ENCODE peak calls at places on chromosomes 4 and X, in six cellular contexts. T is bronchial epithelial cell, E is foreskin fibroblast, H is cardiac fibroblast, B is neural crest cell, M is heart left ventricle. Y is an unnamed sample.

GRCh38 chrX:130413415-130413814 is 11.6 kb downstream of the RBMX2 start:
- DNase-seq in B (no peak), E (peak), T (no peak), H (peak), M (no peak), Y (no peak)

GRCh38 chr4:67236793-67237192 is 308.5 kb downstream of the CENPC start:
- DNase-seq in E (no peak), M (no peak), H (no peak), B (no peak), T (no peak), Y (no peak)

GRCh38 chr4:110609044-110609750 is 13.7 kb downstream of the PITX2 start:
- DNase-seq in M (no peak), B (no peak), H (no peak), E (no peak), T (no peak), Y (no peak)

GRCh38 chr4:152394786-152395185 is 141.1 kb downstream of the FBXW7 start:
- DNase-seq in M (no peak), B (no peak), E (no peak), T (peak), H (no peak), Y (no peak)

GRCh38 chrX:86604620-86605019 is 456.4 kb downstream of the DACH2 start:
- DNase-seq in B (no peak), T (peak), H (no peak), E (no peak), M (no peak), Y (no peak)

GRCh38 chrX:130523460-130524394 is 121.9 kb downstream of the RBMX2 start:
- DNase-seq in E (peak), B (peak), H (peak), T (peak), M (peak), Y (peak)

GRCh38 chr4:80266267-80266901 is at the start of gene FGF5:
- DNase-seq in H (peak), E (peak), B (peak), M (peak), T (peak), Y (peak)

GRCh38 chr4:153714247-153714646 is 30.2 kb downstream of the TLR2 start:
- DNase-seq in T (no peak), H (no peak), M (no peak), E (no peak), B (no peak), Y (no peak)

GRCh38 chrX:48021026-48021900 is 14.5 kb downstream of the SPACA5 start:
- DNase-seq in E (peak), M (peak), H (peak), B (peak), T (peak), Y (peak)

GRCh38 chrX:71895607-71896006 is 15.0 kb upstream of the NHSL2 start:
- DNase-seq in T (no peak), E (no peak), M (no peak), H (no peak), B (no peak), Y (no peak)

GRCh38 chrX:150693782-150694574 is 782 bp downstream of the MTMR1 start:
- DNase-seq in B (no peak), H (peak), M (peak), T (peak), E (peak), Y (no peak)

GRCh38 chr4:1041147-1041935 is 29.9 kb downstream of the FGFRL1 start:
- DNase-seq in B (no peak), H (peak), T (peak), M (no peak), E (peak), Y (no peak)

DNA sequence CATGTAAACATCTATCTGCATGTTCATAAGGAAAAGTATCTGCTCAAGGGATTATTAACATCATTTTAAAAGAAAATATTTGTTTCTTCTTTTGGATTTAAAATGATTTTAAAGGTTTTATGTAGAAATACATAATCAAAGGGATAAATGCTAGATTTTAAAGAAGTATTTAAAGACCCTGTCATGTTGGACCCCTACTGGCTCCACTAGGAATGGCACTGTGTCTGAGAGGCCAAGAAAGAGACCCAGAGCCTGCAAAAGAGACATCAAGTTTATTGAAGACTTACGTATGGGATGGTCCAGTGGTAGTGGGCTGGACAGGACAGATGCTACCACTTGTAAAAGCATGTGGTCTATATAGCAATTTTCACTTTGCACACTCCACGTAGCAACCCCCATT is 78.7 kb upstream of the PCDH18 start:
- DNase-seq in E (peak), B (peak), T (peak), H (peak), M (no peak), Y (no peak)
- TF ChIP-seq CTCF in E (peak), B (peak), T (peak), H (peak), M (peak), Y (peak)

DNA sequence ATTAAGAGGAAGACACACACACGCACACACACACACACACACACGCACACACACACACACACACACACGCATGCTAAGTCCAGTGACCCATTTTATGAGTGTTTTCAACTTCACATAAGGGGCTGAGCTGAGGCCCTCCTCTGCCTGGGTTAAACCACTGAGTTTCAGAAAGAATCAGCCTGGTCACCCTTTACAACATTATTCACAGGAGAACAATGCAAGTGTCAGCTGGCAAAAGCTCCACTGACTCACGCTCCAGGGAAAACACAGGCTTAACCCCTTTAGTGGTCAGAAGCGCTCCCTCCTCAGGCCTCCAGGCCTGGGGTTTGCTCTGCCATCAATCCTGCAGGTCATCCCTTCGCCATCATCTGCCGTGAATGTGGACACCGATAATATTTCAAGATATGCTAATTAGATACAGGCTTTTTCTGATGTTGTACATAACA is 46.9 kb downstream of the ACOX3 start:
- DNase-seq in H (peak), B (peak), T (peak), M (peak), E (peak), Y (peak)
- TF ChIP-seq CTCF in H (peak), B (no peak), T (peak), M (no peak), E (peak), Y (peak)

GRCh38 chrX:101347859-101348451 is 587 bp downstream of the TIMM8A start:
- DNase-seq in M (no peak), H (peak), B (no peak), E (peak), T (peak), Y (no peak)
- TF ChIP-seq CTCF in M (no peak), H (no peak), B (no peak), E (no peak), T (no peak), Y (no peak)

DNA sequence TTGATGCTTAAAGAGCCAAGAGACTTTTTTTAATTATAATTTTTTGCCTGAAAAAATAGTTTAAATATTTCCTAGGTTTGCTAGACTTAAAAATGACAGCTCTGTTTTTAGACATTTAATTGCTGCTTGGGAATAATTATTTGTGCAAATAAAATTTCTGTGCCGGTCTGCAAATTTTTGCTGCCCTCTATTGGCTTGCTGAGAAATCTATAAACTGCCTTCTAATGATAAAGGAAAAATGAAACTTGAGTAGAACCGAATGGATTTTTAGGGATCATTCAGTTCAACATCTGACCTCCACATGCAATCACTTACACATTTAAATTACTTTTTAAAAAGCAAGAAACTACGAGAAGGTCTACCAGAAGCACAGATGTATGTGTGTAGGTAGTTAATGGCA is 434.0 kb downstream of the FAM133A start:
- DNase-seq in E (no peak), H (no peak), M (no peak), T (no peak), B (no peak), Y (no peak)
- TF ChIP-seq CTCF in E (no peak), H (no peak), M (no peak), T (no peak), B (peak), Y (peak)

DNA sequence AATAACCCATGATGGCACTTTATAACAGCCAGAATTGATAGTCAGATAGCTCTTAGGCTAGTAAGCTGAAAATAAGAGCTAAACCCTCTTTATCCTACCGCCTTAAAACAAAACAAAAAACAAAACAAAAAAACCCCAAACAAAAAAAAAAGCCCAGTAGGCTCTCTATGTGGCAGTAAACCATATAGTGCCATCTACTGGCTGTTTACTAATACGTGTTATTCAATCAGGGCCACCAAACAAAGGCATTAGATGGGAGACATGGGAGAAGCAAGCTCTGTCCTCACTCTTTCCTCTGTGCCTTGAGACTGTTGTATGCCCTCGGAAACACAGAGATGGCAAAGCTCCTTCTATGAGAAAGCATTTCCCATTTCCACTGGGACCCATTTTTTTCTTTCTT is 148.8 kb upstream of the MID1 start:
- DNase-seq in B (no peak), M (no peak), E (peak), T (peak), H (peak), Y (no peak)
- TF ChIP-seq CTCF in B (peak), M (peak), E (peak), T (peak), H (peak), Y (peak)

DNA sequence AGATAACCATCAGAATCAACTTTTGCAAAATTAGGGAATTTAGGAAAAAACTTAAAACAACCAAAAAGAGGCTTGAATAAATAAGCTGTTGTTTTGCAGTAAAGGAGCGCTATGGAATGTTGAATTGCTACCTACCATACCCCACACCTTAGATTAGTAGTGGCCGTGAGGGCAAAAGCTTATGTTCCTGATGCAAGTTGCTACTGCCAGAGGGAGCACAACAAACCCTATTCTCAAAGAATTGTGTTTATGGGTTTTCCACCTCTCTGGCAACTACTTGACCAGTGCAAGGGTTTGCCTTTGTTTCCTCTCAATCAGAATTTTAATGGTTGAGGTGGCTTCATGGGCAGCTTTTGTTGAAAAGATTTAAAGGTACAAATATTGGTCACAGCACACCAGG is 268.1 kb downstream of the LAS1L start:
- DNase-seq in E (no peak), T (no peak), B (no peak), H (no peak), M (no peak), Y (no peak)
- TF ChIP-seq CTCF in E (no peak), T (no peak), B (no peak), H (no peak), M (no peak), Y (no peak)

GRCh38 chr4:181569553-181569952 is 673.6 kb upstream of the TENM3 start:
- DNase-seq in B (no peak), M (no peak), H (peak), E (peak), T (peak), Y (no peak)
- TF ChIP-seq CTCF in B (peak), M (peak), H (peak), E (peak), T (no peak), Y (peak)

GRCh38 chrX:21843179-21843578 is 3.8 kb downstream of the MBTPS2 start:
- DNase-seq in M (no peak), H (no peak), T (no peak), E (no peak), B (no peak), Y (no peak)
- TF ChIP-seq CTCF in M (no peak), H (no peak), T (no peak), E (no peak), B (no peak), Y (no peak)

Y was measured in retinal pigment epithelial cell.